ENCODE peak calls at places on chromosomes 2 and 18, in five cellular contexts. F is tibial nerve, P is brain microvascular endothelial cell, I is uterus, G is psoas muscle. O is an unnamed sample.

GRCh38 chr2:219285894-219286425 is 6.8 kb downstream of the DNAJB2 start:
- DNase-seq in F (peak; percentile 65), P (peak; percentile 28), I (peak; percentile 82), G (no peak), O (no peak)

GRCh38 chr18:77249583-77250500 is at the start of gene GALR1:
- DNase-seq in F (no peak), P (no peak), I (no peak), G (no peak), O (no peak)

GRCh38 chr18:3248062-3248669 is 565 bp downstream of the MYL12A start:
- DNase-seq in F (peak; percentile 18), P (no peak), I (peak; percentile 51), G (peak; percentile 90), O (peak; percentile 41)

GRCh38 chr2:138327967-138328366 is 173.6 kb upstream of the SPOPL start:
- DNase-seq in F (no peak), P (no peak), I (no peak), G (no peak), O (no peak)

GRCh38 chr2:127984551-127984950 is 43.3 kb downstream of the SAP130 start:
- DNase-seq in F (no peak), P (peak; percentile 5), I (no peak), G (no peak), O (no peak)

GRCh38 chr2:234032301-234032856 is 18.1 kb upstream of the SPP2 start:
- DNase-seq in F (no peak), P (peak; percentile 32), I (no peak), G (no peak), O (no peak)

GRCh38 chr2:160911258-160911657 is 249.0 kb upstream of the TANK start:
- DNase-seq in F (no peak), P (no peak), I (no peak), G (no peak), O (no peak)

GRCh38 chr2:205590759-205591158 is 91.5 kb upstream of the NRP2 start:
- DNase-seq in F (no peak), P (peak; percentile 55), I (no peak), G (no peak), O (no peak)

GRCh38 chr2:121345101-121345500 is 60.1 kb upstream of the TFCP2L1 start:
- DNase-seq in F (no peak), P (no peak), I (no peak), G (no peak), O (no peak)

GRCh38 chr2:45763256-45763655 is 111.8 kb downstream of the PRKCE start:
- DNase-seq in F (no peak), P (no peak), I (peak; percentile 7), G (no peak), O (no peak)

GRCh38 chr2:230914886-230915285 is 10.2 kb downstream of the GPR55 start:
- DNase-seq in F (no peak), P (no peak), I (no peak), G (peak; percentile 29), O (no peak)

GRCh38 chr2:62663443-62663842 is 42.1 kb upstream of the EHBP1 start:
- DNase-seq in F (no peak), P (no peak), I (peak; percentile 49), G (no peak), O (no peak)

GRCh38 chr2:127514485-127514884 is 11.8 kb downstream of the IWS1 start:
- DNase-seq in F (no peak), P (no peak), I (no peak), G (peak; percentile 88), O (peak; percentile 21)

GRCh38 chr2:65022189-65022588 is 33.0 kb downstream of the SLC1A4 start:
- DNase-seq in F (no peak), P (no peak), I (no peak), G (no peak), O (no peak)

GRCh38 chr18:63339920-63340484 is 20.4 kb upstream of the BCL2 start:
- DNase-seq in F (peak; percentile 54), P (no peak), I (peak; percentile 40), G (no peak), O (no peak)

GRCh38 chr2:98324181-98324580 is 22.1 kb upstream of the CNGA3 start:
- DNase-seq in F (no peak), P (peak; percentile 69), I (no peak), G (no peak), O (no peak)

GRCh38 chr18:76209597-76209996 is 285.4 kb downstream of the ZNF516 start:
- DNase-seq in F (no peak), P (no peak), I (no peak), G (no peak), O (no peak)

GRCh38 chr2:135212757-135213156 is 160.7 kb downstream of the RAB3GAP1 start:
- DNase-seq in F (no peak), P (no peak), I (no peak), G (no peak), O (no peak)

GRCh38 chr2:70514612-70515055 is 39.0 kb downstream of the TGFA start:
- DNase-seq in F (no peak), P (no peak), I (no peak), G (no peak), O (no peak)

GRCh38 chr18:63963610-63964256 is 6.1 kb upstream of the SERPINB8 start:
- DNase-seq in F (peak; percentile 48), P (peak; percentile 54), I (peak; percentile 28), G (no peak), O (no peak)

GRCh38 chr2:25410370-25410769 is 68.6 kb upstream of the DNMT3A start:
- DNase-seq in F (no peak), P (no peak), I (no peak), G (no peak), O (no peak)

GRCh38 chr2:222049946-222050345 is 248.9 kb downstream of the PAX3 start:
- DNase-seq in F (no peak), P (no peak), I (no peak), G (no peak), O (no peak)

GRCh38 chr2:878245-878930 is 72.3 kb upstream of the SNTG2 start:
- DNase-seq in F (no peak), P (no peak), I (no peak), G (no peak), O (no peak)

GRCh38 chr2:48218169-48218568 is 311.8 kb upstream of the STON1 start:
- DNase-seq in F (no peak), P (no peak), I (no peak), G (no peak), O (no peak)

GRCh38 chr2:65708129-65708528 is 275.7 kb upstream of the SPRED2 start:
- DNase-seq in F (no peak), P (no peak), I (no peak), G (no peak), O (no peak)

GRCh38 chr2:217797170-217797569 is 205.6 kb downstream of the TNS1 start:
- DNase-seq in F (peak; percentile 4), P (no peak), I (peak; percentile 30), G (no peak), O (no peak)

GRCh38 chr2:8684885-8685696 is 3.2 kb downstream of the ID2 start:
- DNase-seq in F (peak; percentile 31), P (no peak), I (peak; percentile 52), G (peak; percentile 68), O (peak; percentile 81)

DNA sequence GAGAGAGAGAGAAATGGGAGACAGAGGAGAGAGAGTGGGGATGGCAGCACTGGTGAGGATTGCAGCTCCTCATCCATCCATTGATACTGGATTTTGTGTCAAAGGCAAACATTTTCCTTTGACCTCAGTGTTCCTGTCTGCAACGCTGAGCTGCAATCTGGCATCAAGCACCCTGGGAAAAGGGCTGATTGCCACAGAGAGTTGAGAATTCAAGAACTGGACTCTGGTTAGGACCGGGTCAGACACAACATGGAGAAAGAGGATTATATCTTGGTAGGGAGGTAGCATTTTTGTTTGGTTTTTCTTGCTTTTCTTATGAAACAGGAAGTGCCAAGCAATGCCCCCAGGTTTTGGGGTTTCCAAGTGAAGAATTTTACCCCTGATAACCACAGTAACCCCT is 81.9 kb upstream of the PKDCC start:
- DNase-seq in F (peak; percentile 71), P (no peak), I (peak; percentile 67), G (peak; percentile 76), O (no peak)
- H3K27ac ChIP-seq in F (peak overlapping the region; percentile 67), P (peak overlapping the region; percentile 67), I (peak overlapping the region; percentile 84), G (peak overlapping the region; percentile 28), O (peak overlapping the region; percentile 68)

DNA sequence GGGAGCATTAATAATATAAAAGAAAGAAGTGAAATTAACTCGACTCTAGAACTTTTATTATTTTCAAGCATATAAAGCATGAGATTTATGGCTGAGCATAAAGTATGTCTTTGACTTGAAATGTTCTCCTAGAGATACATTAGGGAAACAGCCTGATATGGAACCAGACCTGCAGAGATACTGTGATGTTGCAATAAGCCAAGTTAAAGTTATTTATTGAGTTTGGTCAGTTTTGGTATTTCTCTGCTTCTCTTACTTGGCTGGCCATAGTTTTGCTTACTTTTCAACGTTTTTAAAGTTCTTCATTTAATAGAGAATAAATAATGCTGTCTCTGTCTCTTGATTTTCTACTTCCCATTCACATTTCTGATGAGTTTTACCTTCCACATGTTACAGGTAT is 76.0 kb downstream of the GFPT1 start:
- DNase-seq in F (no peak), P (no peak), I (no peak), G (no peak), O (no peak)
- H3K27ac ChIP-seq in F (peak overlapping the region; percentile 50), P (no peak overlapping the region), I (peak overlapping the region; percentile 89), G (no peak overlapping the region), O (no peak overlapping the region)

GRCh38 chr2:173935305-173935704 is 29.9 kb downstream of the SP3 start:
- DNase-seq in F (no peak), P (no peak), I (no peak), G (no peak), O (no peak)
- H3K27ac ChIP-seq in F (no peak overlapping the region), P (no peak overlapping the region), I (no peak overlapping the region), G (no peak overlapping the region), O (no peak overlapping the region)

GRCh38 chr2:27080603-27080938 is 2.2 kb downstream of the EMILIN1 start:
- DNase-seq in F (no peak), P (no peak), I (no peak), G (no peak), O (no peak)
- H3K27ac ChIP-seq in F (peak overlapping the region; percentile 88), P (no peak overlapping the region), I (peak overlapping the region; percentile 98), G (no peak overlapping the region), O (peak overlapping the region; percentile 97)

GRCh38 chr2:150705767-150706166 is 218.3 kb upstream of the RND3 start:
- DNase-seq in F (no peak), P (no peak), I (no peak), G (no peak), O (no peak)
- H3K27ac ChIP-seq in F (no peak overlapping the region), P (no peak overlapping the region), I (no peak overlapping the region), G (no peak overlapping the region), O (no peak overlapping the region)

GRCh38 chr2:172137109-172137508 is 34.4 kb upstream of the DLX2 start:
- DNase-seq in F (no peak), P (no peak), I (no peak), G (no peak), O (no peak)

GRCh38 chr2:172131713-172132555 is 29.2 kb upstream of the DLX2 start:
- DNase-seq in F (no peak), P (no peak), I (no peak), G (no peak), O (no peak)

GRCh38 chr2:172134270-172134669 is 31.6 kb upstream of the DLX2 start:
- DNase-seq in F (no peak), P (no peak), I (no peak), G (no peak), O (no peak)

GRCh38 chr2:172137943-172138342 is 35.2 kb upstream of the DLX2 start:
- DNase-seq in F (no peak), P (no peak), I (no peak), G (no peak), O (no peak)

GRCh38 chr2:172135446-172135845 is 32.7 kb upstream of the DLX2 start:
- DNase-seq in F (no peak), P (no peak), I (no peak), G (no peak), O (no peak)
- H3K27ac ChIP-seq in F (no peak overlapping the region), P (no peak overlapping the region), I (no peak overlapping the region), G (no peak overlapping the region), O (no peak overlapping the region)

O was measured in heart left ventricle.